ENCODE peak calls at places on chromosomes 2 and 18, in nine cellular contexts. S is sigmoid colon; Q is stimulated activated CD4-positive, alpha-beta T cell treated with anti-CD3 and anti-CD28 coated beads, Interleukin-12 subunit alpha, Interleukin-12 subunit beta, amount 100 ng/mL, for 24 hours; N is AG20443; Z is Daoy; E is cardiac muscle cell; C is NCI-H1105 treated with DMSO at 0.1 percent for 48 hours; K is activated naive CD4-positive, alpha-beta T cell treated with anti-CD3 and anti-CD28 coated beads for 36 hours; P is putamen. X is an unnamed sample.

GRCh38 chr2:33015421-33016142 is 68.8 kb downstream of the LTBP1 start:
- DNase-seq in S (no peak), Q (no peak), N (peak; percentile 74), Z (peak; percentile 69), E (peak; percentile 65), C (no peak), K (no peak), P (no peak), X (no peak)

GRCh38 chr2:45813003-45813601 is 161.6 kb downstream of the PRKCE start:
- DNase-seq in S (peak; percentile 77), Q (no peak), N (no peak), Z (peak; percentile 76), E (no peak), C (no peak), K (no peak), P (no peak), X (peak; percentile 68)

GRCh38 chr2:44954902-44955592 is 13.5 kb downstream of the SIX3 start:
- DNase-seq in S (no peak), Q (no peak), N (no peak), Z (no peak), E (no peak), C (no peak), K (no peak), P (no peak), X (no peak)

GRCh38 chr2:15890936-15891905 is 49.1 kb upstream of the MYCN start:
- DNase-seq in S (no peak), Q (no peak), N (no peak), Z (peak; percentile 86), E (peak; percentile 32), C (no peak), K (no peak), P (no peak), X (no peak)

GRCh38 chr18:45619062-45619825 is 4.0 kb downstream of the SLC14A2 start:
- DNase-seq in S (peak; percentile 76), Q (no peak), N (peak; percentile 52), Z (no peak), E (no peak), C (no peak), K (no peak), P (peak; percentile 44), X (no peak)

GRCh38 chr2:6639870-6640639 is 225.7 kb downstream of the CMPK2 start:
- DNase-seq in S (no peak), Q (no peak), N (no peak), Z (no peak), E (peak; percentile 13), C (no peak), K (no peak), P (no peak), X (peak; percentile 84)

GRCh38 chr2:88068044-88068443 is 419 bp downstream of the SMYD1 start:
- DNase-seq in S (no peak), Q (no peak), N (no peak), Z (no peak), E (no peak), C (no peak), K (no peak), P (no peak), X (no peak)

GRCh38 chr2:179612108-179612507 is 249.3 kb downstream of the ZNF385B start:
- DNase-seq in S (no peak), Q (no peak), N (peak; percentile 35), Z (no peak), E (no peak), C (no peak), K (no peak), P (no peak), X (no peak)

GRCh38 chr18:69659142-69659651 is 258.5 kb downstream of the DOK6 start:
- DNase-seq in S (no peak), Q (no peak), N (no peak), Z (no peak), E (no peak), C (peak; percentile 96), K (no peak), P (no peak), X (peak; percentile 13)

GRCh38 chr2:75476778-75477177 is 84.0 kb downstream of the EVA1A start:
- DNase-seq in S (no peak), Q (no peak), N (peak; percentile 25), Z (peak; percentile 58), E (peak; percentile 18), C (no peak), K (peak; percentile 6), P (no peak), X (no peak)

GRCh38 chr2:26536371-26537068 is 58.6 kb upstream of the OTOF start:
- DNase-seq in S (peak; percentile 42), Q (no peak), N (no peak), Z (no peak), E (no peak), C (no peak), K (peak; percentile 2), P (no peak), X (no peak)

GRCh38 chr2:20579866-20580265 is 71.0 kb downstream of the HS1BP3 start:
- DNase-seq in S (peak; percentile 67), Q (no peak), N (no peak), Z (peak; percentile 83), E (no peak), C (no peak), K (no peak), P (no peak), X (no peak)

GRCh38 chr2:106144621-106145331 is 49.3 kb downstream of the UXS1 start:
- DNase-seq in S (no peak), Q (no peak), N (no peak), Z (no peak), E (no peak), C (no peak), K (peak; percentile 79), P (no peak), X (no peak)

X was measured in WERI-Rb-1.